ENCODE peak calls at places on chromosomes 7 and 10, in eight cellular contexts. O, M, W, V, R, X, D and J are unnamed samples.

GRCh38 chr10:80909254-80909653 is 371.6 kb downstream of the SH2D4B start:
- DNase-seq in O (no peak), M (no peak), W (no peak), V (no peak), R (no peak), X (no peak), D (no peak), J (no peak)

GRCh38 chr10:525565-526315 is 163.7 kb downstream of the DIP2C start:
- DNase-seq in O (no peak), M (no peak), W (no peak), V (no peak), R (no peak), X (no peak), D (peak; percentile 61), J (peak; percentile 44)

GRCh38 chr7:88306590-88307048 is at the start of gene STEAP4:
- DNase-seq in O (peak; percentile 19), M (peak; percentile 80), W (no peak), V (no peak), R (peak; percentile 72), X (no peak), D (peak; percentile 0), J (no peak)

GRCh38 chr10:13945760-13946460 is 359.1 kb downstream of the PRPF18 start:
- DNase-seq in O (no peak), M (peak; percentile 54), W (no peak), V (no peak), R (no peak), X (peak; percentile 98), D (peak; percentile 63), J (no peak)

GRCh38 chr7:65307651-65308299 is 65.9 kb upstream of the ZNF92 start:
- DNase-seq in O (peak; percentile 34), M (peak; percentile 89), W (peak; percentile 52), V (peak; percentile 70), R (peak; percentile 75), X (peak; percentile 68), D (peak; percentile 66), J (peak; percentile 81)

GRCh38 chr7:40263752-40264390 is 129.1 kb downstream of the SUGCT start:
- DNase-seq in O (no peak), M (peak; percentile 18), W (no peak), V (peak; percentile 32), R (no peak), X (no peak), D (no peak), J (no peak)

GRCh38 chr10:13718820-13719219 is 132.1 kb downstream of the PRPF18 start:
- DNase-seq in O (no peak), M (no peak), W (no peak), V (no peak), R (no peak), X (no peak), D (no peak), J (no peak)

GRCh38 chr7:132112632-132113031 is 463.6 kb downstream of the PLXNA4 start:
- DNase-seq in O (no peak), M (no peak), W (no peak), V (no peak), R (no peak), X (no peak), D (no peak), J (no peak)

GRCh38 chr7:78176186-78176585 is 377.6 kb downstream of the PHTF2 start:
- DNase-seq in O (no peak), M (no peak), W (no peak), V (no peak), R (no peak), X (no peak), D (peak; percentile 41), J (no peak)

GRCh38 chr7:78179827-78180226 is 381.3 kb downstream of the PHTF2 start:
- DNase-seq in O (no peak), M (no peak), W (no peak), V (no peak), R (no peak), X (no peak), D (no peak), J (no peak)

GRCh38 chr7:78175744-78176143 is 377.2 kb downstream of the PHTF2 start:
- DNase-seq in O (no peak), M (no peak), W (no peak), V (no peak), R (no peak), X (peak; percentile 75), D (no peak), J (no peak)

GRCh38 chr7:78179211-78179610 is 380.6 kb downstream of the PHTF2 start:
- DNase-seq in O (no peak), M (no peak), W (no peak), V (no peak), R (no peak), X (no peak), D (no peak), J (no peak)

DNA sequence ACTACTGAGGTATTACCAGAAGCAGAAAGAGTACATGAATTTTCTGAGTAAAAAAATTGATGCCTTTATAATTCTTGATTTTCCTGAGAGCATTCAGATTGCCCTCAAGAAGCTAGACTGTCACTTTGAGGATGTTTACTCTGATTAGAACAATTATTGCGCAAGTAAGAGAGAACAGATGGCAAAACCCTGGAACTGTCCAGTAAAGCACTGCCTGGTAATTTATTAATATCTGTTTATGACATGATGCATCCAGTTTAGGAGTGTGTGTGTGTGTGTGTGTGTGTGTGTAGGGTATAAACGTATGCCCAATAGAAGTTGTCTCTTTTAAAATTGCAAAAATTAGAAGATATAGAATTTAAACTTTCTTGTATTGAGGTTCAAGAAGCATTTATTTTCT is 379.7 kb downstream of the PHTF2 start:
- DNase-seq in O (no peak), M (no peak), W (no peak), V (no peak), R (no peak), X (no peak), D (peak; percentile 28), J (no peak)
- H3K4me2 ChIP-seq in O (no peak overlapping the region), M (no peak overlapping the region), W (no peak overlapping the region), V (no peak overlapping the region), R (no peak overlapping the region), X (no peak overlapping the region), D (no peak overlapping the region), J (no peak overlapping the region)

GRCh38 chr7:139374246-139374645 is 14.6 kb downstream of the LUC7L2 start:
- DNase-seq in O (no peak), M (no peak), W (no peak), V (no peak), R (no peak), X (no peak), D (no peak), J (no peak)

GRCh38 chr7:139367438-139368155 is 7.9 kb downstream of the LUC7L2 start:
- DNase-seq in O (no peak), M (no peak), W (no peak), V (no peak), R (no peak), X (no peak), D (no peak), J (no peak)

GRCh38 chr7:139370301-139370942 is 10.7 kb downstream of the LUC7L2 start:
- DNase-seq in O (no peak), M (no peak), W (no peak), V (no peak), R (no peak), X (no peak), D (no peak), J (no peak)

GRCh38 chr7:139366400-139366799 is 6.7 kb downstream of the LUC7L2 start:
- DNase-seq in O (no peak), M (no peak), W (no peak), V (no peak), R (no peak), X (no peak), D (no peak), J (no peak)

GRCh38 chr7:139370943-139371313 is 11.2 kb downstream of the LUC7L2 start:
- DNase-seq in O (no peak), M (peak; percentile 20), W (no peak), V (no peak), R (no peak), X (no peak), D (no peak), J (no peak)
- H3K4me2 ChIP-seq in O (no peak overlapping the region), M (no peak overlapping the region), W (no peak overlapping the region), V (peak overlapping the region; percentile 37), R (no peak overlapping the region), X (no peak overlapping the region), D (no peak overlapping the region), J (no peak overlapping the region)

DNA sequence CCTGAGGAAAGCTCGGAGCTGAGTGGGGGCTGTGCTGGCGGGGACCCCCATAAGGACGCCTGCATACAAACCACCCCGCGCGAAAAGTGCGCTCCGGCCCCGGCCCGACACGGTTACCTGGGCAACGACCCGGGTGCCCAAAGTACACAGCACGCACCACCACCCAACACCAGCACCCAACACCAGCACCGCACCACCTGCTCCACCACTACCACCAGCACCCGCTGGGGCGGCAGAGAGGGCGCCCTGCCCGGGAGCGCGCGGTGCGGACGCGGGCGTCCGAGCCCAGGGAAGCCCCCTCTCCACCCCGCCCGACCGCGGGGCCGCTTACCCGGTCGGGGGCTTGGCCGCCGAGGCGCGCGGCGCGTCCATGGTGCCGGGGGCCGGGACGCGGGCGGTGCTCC is 345 bp downstream of the COBL start:
- DNase-seq in O (no peak), M (peak; percentile 33), W (peak; percentile 27), V (no peak), R (peak; percentile 59), X (no peak), D (no peak), J (no peak)
- H3K4me2 ChIP-seq in O (peak overlapping the region; percentile 90), M (peak overlapping the region; percentile 97), W (peak overlapping the region; percentile 39), V (no peak overlapping the region), R (peak overlapping the region; percentile 78), X (peak overlapping the region; percentile 30), D (no peak overlapping the region), J (no peak overlapping the region)

GRCh38 chr7:107173691-107174406 is 5.0 kb downstream of the HBP1 start:
- DNase-seq in O (no peak), M (no peak), W (no peak), V (no peak), R (no peak), X (no peak), D (no peak), J (no peak)

GRCh38 chr7:107171496-107171895 is 2.7 kb downstream of the HBP1 start:
- DNase-seq in O (no peak), M (no peak), W (no peak), V (no peak), R (no peak), X (no peak), D (no peak), J (no peak)

GRCh38 chr7:107170051-107170661 is 1.4 kb downstream of the HBP1 start:
- DNase-seq in O (no peak), M (no peak), W (no peak), V (no peak), R (no peak), X (no peak), D (no peak), J (no peak)

GRCh38 chr7:107173191-107173590 is 4.4 kb downstream of the HBP1 start:
- DNase-seq in O (no peak), M (peak; percentile 32), W (no peak), V (no peak), R (no peak), X (no peak), D (no peak), J (no peak)

DNA sequence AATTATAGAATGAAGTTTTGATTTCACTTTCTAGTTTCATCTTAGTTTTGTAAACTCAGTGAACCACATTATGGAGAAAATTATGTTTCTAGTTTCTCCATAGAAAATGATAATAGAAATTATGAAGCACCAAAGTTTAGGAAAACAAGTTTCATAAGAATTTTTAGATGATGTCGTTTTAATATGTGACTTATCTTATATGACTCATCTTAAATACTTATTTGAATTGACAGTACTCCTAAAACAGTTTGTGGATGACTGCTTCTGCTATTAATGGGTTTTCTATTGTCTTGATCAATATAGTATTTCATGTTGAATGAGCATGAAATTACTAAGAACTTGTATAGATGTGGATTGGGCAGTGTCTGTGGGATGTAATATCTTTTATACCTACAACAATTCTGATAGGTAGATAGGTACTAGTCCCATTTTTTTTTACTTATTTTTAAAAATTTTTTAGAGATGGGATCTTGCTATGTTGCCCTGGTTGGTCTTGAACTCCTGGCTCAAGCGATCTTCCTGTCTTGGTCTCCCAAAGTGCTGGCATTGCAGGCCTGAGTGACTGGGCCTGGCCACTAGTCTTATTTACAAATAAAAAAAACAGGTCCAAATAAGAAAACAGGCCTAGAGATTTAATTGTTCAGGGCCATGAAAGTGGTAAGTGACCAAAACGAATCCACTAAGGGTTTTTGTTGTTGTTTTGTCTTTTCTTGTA is 3.7 kb downstream of the HBP1 start:
- DNase-seq in O (no peak), M (no peak), W (no peak), V (no peak), R (no peak), X (no peak), D (no peak), J (no peak)
- H3K4me2 ChIP-seq in O (no peak overlapping the region), M (no peak overlapping the region), W (peak overlapping the region; percentile 49), V (no peak overlapping the region), R (no peak overlapping the region), X (no peak overlapping the region), D (no peak overlapping the region), J (no peak overlapping the region)